ENCODE peak calls at places on chromosomes 3 and 15, in seven cellular contexts. N is GM12878, W is prostate gland, V is upper lobe of left lung, F is GM23338, Y is HCT116, J is HL-60. M is an unnamed sample.
A peak's percentile ranks its signal among the peaks of the same experiment; 100 is the strongest.

GRCh38 chr15:90994417-90995311 is at the start of gene PRC1:
- DNase-seq in N (peak; percentile 77), W (peak; percentile 99), V (peak; percentile 99), F (peak; percentile 99), Y (peak; percentile 94), J (peak; percentile 97), M (peak; percentile 99)

GRCh38 chr3:37143821-37144220 is 30.6 kb downstream of the LRRFIP2 start:
- DNase-seq in N (no peak), W (no peak), V (peak; percentile 41), F (no peak), Y (no peak), J (no peak), M (no peak)

GRCh38 chr15:70826634-70827033 is 27.3 kb downstream of the LARP6 start:
- DNase-seq in N (no peak), W (no peak), V (no peak), F (no peak), Y (peak; percentile 29), J (no peak), M (no peak)

GRCh38 chr3:46449755-46450552 is 14.8 kb downstream of the LTF start:
- DNase-seq in N (no peak), W (no peak), V (no peak), F (peak; percentile 74), Y (peak; percentile 24), J (no peak), M (no peak)

GRCh38 chr3:49412632-49413337 is 562 bp downstream of the TCTA start:
- DNase-seq in N (no peak), W (no peak), V (no peak), F (no peak), Y (no peak), J (no peak), M (peak; percentile 69)

GRCh38 chr3:133851266-133851906 is 44.3 kb downstream of the RAB6B start:
- DNase-seq in N (no peak), W (no peak), V (no peak), F (no peak), Y (no peak), J (no peak), M (no peak)

GRCh38 chr3:27544372-27544865 is 60.2 kb upstream of the SLC4A7 start:
- DNase-seq in N (no peak), W (no peak), V (no peak), F (no peak), Y (no peak), J (peak; percentile 61), M (no peak)

GRCh38 chr3:12893247-12893646 is 51.9 kb upstream of the RPL32 start:
- DNase-seq in N (no peak), W (no peak), V (no peak), F (no peak), Y (no peak), J (no peak), M (no peak)

GRCh38 chr3:183826448-183826847 is 1.1 kb upstream of the MAP6D1 start:
- DNase-seq in N (no peak), W (no peak), V (no peak), F (no peak), Y (no peak), J (no peak), M (peak; percentile 67)

GRCh38 chr3:110576962-110577361 is 494.7 kb upstream of the NECTIN3 start:
- DNase-seq in N (no peak), W (no peak), V (no peak), F (peak; percentile 86), Y (peak; percentile 80), J (no peak), M (no peak)

GRCh38 chr15:78394981-78395619 is 42.9 kb upstream of the IREB2 start:
- DNase-seq in N (no peak), W (no peak), V (no peak), F (peak; percentile 57), Y (no peak), J (no peak), M (no peak)

GRCh38 chr15:57440167-57440566 is 63.9 kb downstream of the CGNL1 start:
- DNase-seq in N (no peak), W (no peak), V (no peak), F (no peak), Y (no peak), J (no peak), M (no peak)

GRCh38 chr15:72540606-72541237 is 66.6 kb downstream of the ARIH1 start:
- DNase-seq in N (no peak), W (no peak), V (no peak), F (peak; percentile 34), Y (peak; percentile 2), J (no peak), M (no peak)

GRCh38 chr3:63896332-63897034 is 15.7 kb downstream of the SCAANT1 start:
- DNase-seq in N (no peak), W (no peak), V (no peak), F (no peak), Y (no peak), J (no peak), M (no peak)

GRCh38 chr15:41291065-41291631 is 41.2 kb downstream of the OIP5 start:
- DNase-seq in N (peak; percentile 84), W (no peak), V (no peak), F (no peak), Y (no peak), J (peak; percentile 57), M (peak; percentile 77)

GRCh38 chr3:75337226-75337900 is 326.8 kb upstream of the FRG2C start:
- DNase-seq in N (no peak), W (no peak), V (no peak), F (no peak), Y (no peak), J (no peak), M (no peak)

GRCh38 chr3:61574854-61575253 is 13.5 kb downstream of the PTPRG start:
- DNase-seq in N (no peak), W (no peak), V (no peak), F (no peak), Y (no peak), J (no peak), M (no peak)

GRCh38 chr15:31145271-31145911 is 43.9 kb upstream of the TRPM1 start:
- DNase-seq in N (no peak), W (no peak), V (no peak), F (no peak), Y (no peak), J (no peak), M (no peak)

GRCh38 chr15:89404023-89404422 is 69.4 kb upstream of the POLG start:
- DNase-seq in N (no peak), W (no peak), V (no peak), F (no peak), Y (no peak), J (no peak), M (no peak)

GRCh38 chr15:70777156-70777926 is 14.0 kb upstream of the UACA start:
- DNase-seq in N (no peak), W (no peak), V (no peak), F (no peak), Y (no peak), J (no peak), M (no peak)

GRCh38 chr3:149462653-149463052 is 11.8 kb upstream of the TM4SF4 start:
- DNase-seq in N (no peak), W (no peak), V (no peak), F (no peak), Y (no peak), J (no peak), M (no peak)

GRCh38 chr15:65414841-65415621 is 7.7 kb downstream of the IGDCC4 start:
- DNase-seq in N (no peak), W (no peak), V (no peak), F (peak; percentile 97), Y (no peak), J (no peak), M (no peak)

GRCh38 chr3:182725372-182726251 is 67.7 kb upstream of the ATP11B start:
- DNase-seq in N (no peak), W (no peak), V (no peak), F (peak; percentile 65), Y (no peak), J (no peak), M (no peak)

GRCh38 chr3:56680054-56680453 is 3.0 kb downstream of the TASOR start:
- DNase-seq in N (no peak), W (no peak), V (no peak), F (no peak), Y (no peak), J (no peak), M (no peak)

GRCh38 chr3:56683122-56683817 is at the start of gene TASOR:
- DNase-seq in N (no peak), W (peak; percentile 70), V (peak; percentile 98), F (peak; percentile 88), Y (no peak), J (peak; percentile 69), M (peak; percentile 96)

GRCh38 chr3:56681963-56682457 is 1.1 kb downstream of the TASOR start:
- DNase-seq in N (no peak), W (no peak), V (no peak), F (peak; percentile 82), Y (no peak), J (no peak), M (no peak)

GRCh38 chr3:56684029-56684428 is 964 bp upstream of the TASOR start:
- DNase-seq in N (no peak), W (peak; percentile 55), V (no peak), F (no peak), Y (no peak), J (no peak), M (no peak)

GRCh38 chr3:56682458-56683121 is 475 bp downstream of the TASOR start:
- DNase-seq in N (peak; percentile 48), W (peak; percentile 65), V (peak; percentile 95), F (peak; percentile 80), Y (no peak), J (peak; percentile 36), M (peak; percentile 95)
- TF ChIP-seq POLR2AphosphoS5 in N (peak; percentile 71), W (peak; percentile 38), V (peak; percentile 72), F (peak; percentile 57), Y (no peak), J (no peak), M (peak; percentile 82)

DNA sequence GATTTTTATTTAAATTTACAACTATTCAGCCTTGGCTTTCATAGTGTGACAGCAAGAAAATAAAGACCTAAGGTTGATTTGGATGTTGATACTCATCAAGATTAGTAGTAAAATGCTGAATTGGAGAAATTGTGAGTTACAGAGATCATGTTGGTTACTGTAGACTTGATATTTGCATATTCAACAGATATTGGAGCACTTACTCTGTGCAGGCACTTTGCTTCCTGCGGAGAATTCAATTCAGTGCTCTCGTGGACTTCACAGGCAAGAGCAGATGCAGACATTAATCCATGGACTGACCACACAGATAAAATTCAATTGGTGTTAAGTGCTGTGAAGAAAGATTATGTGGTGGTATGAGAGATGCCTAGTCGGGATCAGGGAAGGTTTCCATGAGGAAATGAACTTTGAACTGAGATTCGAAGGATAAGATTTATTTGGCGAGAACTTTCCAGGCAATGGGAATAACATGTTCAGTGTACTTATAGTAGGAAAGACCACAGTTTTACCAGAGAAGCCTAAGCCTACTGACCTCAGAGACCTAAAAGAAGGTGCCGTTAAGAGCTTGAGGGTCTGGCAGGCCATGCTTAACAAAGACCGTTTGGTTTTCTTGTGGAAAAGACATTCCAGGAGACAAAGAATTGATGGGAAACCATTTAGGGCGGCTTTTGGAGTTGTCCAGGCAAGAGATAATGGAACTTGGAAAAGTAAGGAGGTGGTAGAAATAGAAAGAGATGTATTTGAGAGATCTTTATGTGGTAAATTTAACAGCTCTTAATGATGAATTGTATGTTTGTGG is 4.3 kb downstream of the SELENOT start:
- DNase-seq in N (no peak), W (no peak), V (no peak), F (peak; percentile 58), Y (no peak), J (no peak), M (no peak)
- TF ChIP-seq POLR2AphosphoS5 in N (no peak), W (no peak), V (no peak), F (no peak), Y (no peak), J (no peak), M (no peak)

GRCh38 chr3:33440328-33440577 is at the start of gene UBP1:
- DNase-seq in N (no peak), W (no peak), V (peak; percentile 100), F (no peak), Y (no peak), J (no peak), M (peak; percentile 100)
- TF ChIP-seq POLR2AphosphoS5 in N (no peak), W (no peak), V (peak; percentile 93), F (peak; percentile 76), Y (peak; percentile 94), J (no peak), M (peak; percentile 94)

GRCh38 chr15:60355148-60355857 is 42.5 kb downstream of the ANXA2 start:
- DNase-seq in N (no peak), W (no peak), V (no peak), F (no peak), Y (no peak), J (no peak), M (no peak)
- TF ChIP-seq POLR2AphosphoS5 in N (no peak), W (no peak), V (no peak), F (no peak), Y (no peak), J (no peak), M (no peak)

M was measured in spleen.